ENCODE peak calls at places on chromosomes 4 and X, in seven cellular contexts. F is HCT116, C is SK-N-SH, N is HepG2, V is GM12878, E is H1, W is K562. Z is an unnamed sample.

GRCh38 chrX:13487731-13488505 is 81.5 kb upstream of the EGFL6 start:
- DNase-seq in C (peak), F (peak), W (peak), E (peak), V (peak), N (peak), Z (peak)

GRCh38 chr4:110663738-110664444 is 41.0 kb upstream of the PITX2 start:
- DNase-seq in N (no peak), E (no peak), C (no peak), W (no peak), F (no peak), V (no peak), Z (no peak)

GRCh38 chrX:110188701-110189558 is 129.0 kb downstream of the AMMECR1 start:
- DNase-seq in N (no peak), F (no peak), V (no peak), W (no peak), E (no peak), C (no peak), Z (no peak)

GRCh38 chr4:107330915-107331314 is 294.8 kb upstream of the DKK2 start:
- DNase-seq in E (no peak), N (no peak), F (no peak), W (no peak), C (no peak), V (no peak), Z (no peak)

GRCh38 chrX:74119016-74119910 is 184.7 kb upstream of the ZCCHC13 start:
- DNase-seq in F (peak), N (no peak), E (no peak), C (no peak), W (no peak), V (no peak), Z (no peak)

GRCh38 chr4:3031357-3032064 is 42.8 kb downstream of the HTT-AS start:
- DNase-seq in V (no peak), F (no peak), C (peak), E (no peak), W (no peak), N (no peak), Z (no peak)

GRCh38 chr4:169098054-169098896 is 88.2 kb upstream of the CBR4 start:
- DNase-seq in E (no peak), V (peak), F (no peak), W (no peak), N (no peak), C (no peak), Z (no peak)

GRCh38 chr4:186104114-186104894 is at the start of gene FAM149A:
- DNase-seq in F (peak), N (no peak), V (no peak), W (no peak), C (no peak), E (no peak), Z (no peak)

GRCh38 chrX:76428243-76429130 is 977 bp downstream of the MAGEE1 start:
- DNase-seq in E (no peak), W (no peak), V (no peak), C (peak), F (no peak), N (no peak), Z (no peak)

GRCh38 chr4:100841911-100842310 is 324.1 kb upstream of the EMCN start:
- DNase-seq in V (no peak), C (no peak), E (no peak), W (no peak), N (no peak), F (no peak), Z (no peak)

GRCh38 chr4:151730003-151730559 is 30.7 kb downstream of the GATB start:
- DNase-seq in V (no peak), C (no peak), E (no peak), N (no peak), W (no peak), F (peak), Z (no peak)

GRCh38 chrX:53440631-53441517 is 6.7 kb upstream of the HSD17B10 start:
- DNase-seq in F (no peak), V (no peak), W (no peak), E (no peak), C (peak), N (peak), Z (no peak)

GRCh38 chr4:8837181-8837811 is 34.3 kb downstream of the HMX1 start:
- DNase-seq in V (no peak), N (no peak), W (no peak), E (no peak), F (no peak), C (peak), Z (no peak)

GRCh38 chr4:168796362-168797106 is 213.5 kb downstream of the CBR4 start:
- DNase-seq in N (peak), V (no peak), W (no peak), F (peak), E (no peak), C (no peak), Z (no peak)

GRCh38 chr4:123953556-123953955 is 557.0 kb downstream of the SPRY1 start:
- DNase-seq in C (no peak), V (no peak), N (no peak), E (no peak), W (no peak), F (no peak), Z (no peak)

GRCh38 chr4:123955167-123955824 is 558.7 kb downstream of the SPRY1 start:
- DNase-seq in V (no peak), C (no peak), N (no peak), F (no peak), W (no peak), E (no peak), Z (no peak)

GRCh38 chr4:123956204-123956603 is 559.6 kb downstream of the SPRY1 start:
- DNase-seq in W (no peak), F (no peak), E (no peak), V (no peak), N (no peak), C (no peak), Z (no peak)

GRCh38 chr4:123954220-123954619 is 557.6 kb downstream of the SPRY1 start:
- DNase-seq in F (no peak), W (no peak), E (no peak), V (no peak), N (no peak), C (no peak), Z (no peak)

GRCh38 chr4:123952530-123953274 is 556.1 kb downstream of the SPRY1 start:
- DNase-seq in E (peak), W (no peak), V (no peak), F (no peak), N (no peak), C (no peak), Z (no peak)
- TF ChIP-seq SIN3A in E (no peak), W (no peak), V (no peak), F (no peak), N (no peak), C (no peak), Z (no peak)

GRCh38 chr4:147617173-147617840 is at the start of gene TMEM184C:
- DNase-seq in E (peak), V (peak), W (peak), N (peak), F (peak), C (peak), Z (peak)
- TF ChIP-seq POLR2AphosphoS5 in E (peak), V (peak), W (peak), N (peak), F (peak), C (peak), Z (peak)

GRCh38 chr4:4704267-4704666 is 155.2 kb upstream of the MSX1 start:
- DNase-seq in E (no peak), N (no peak), W (no peak), V (no peak), C (no peak), F (no peak), Z (no peak)
- TF ChIP-seq SIN3A in E (no peak), N (no peak), W (no peak), V (no peak), C (no peak), F (no peak), Z (no peak)

GRCh38 chr4:26032142-26032541 is 118.1 kb downstream of the SMIM20 start:
- DNase-seq in E (no peak), F (no peak), V (no peak), N (no peak), W (no peak), C (no peak), Z (no peak)

GRCh38 chr4:26030260-26030667 is 116.2 kb downstream of the SMIM20 start:
- DNase-seq in W (no peak), V (no peak), E (peak), C (no peak), F (no peak), N (no peak), Z (no peak)

GRCh38 chr4:26029512-26030131 is 115.6 kb downstream of the SMIM20 start:
- DNase-seq in W (no peak), F (no peak), E (no peak), V (no peak), N (no peak), C (no peak), Z (no peak)

GRCh38 chr4:26031704-26032103 is 117.7 kb downstream of the SMIM20 start:
- DNase-seq in C (no peak), E (no peak), F (no peak), N (peak), V (no peak), W (no peak), Z (no peak)

GRCh38 chr4:26030780-26031179 is 116.8 kb downstream of the SMIM20 start:
- DNase-seq in N (no peak), W (no peak), V (no peak), E (no peak), C (no peak), F (no peak), Z (no peak)
- TF ChIP-seq POLR2AphosphoS5 in N (no peak), W (no peak), V (no peak), E (no peak), C (no peak), F (no peak), Z (no peak)

GRCh38 chrX:9759340-9759739 is 6.3 kb downstream of the GPR143 start:
- DNase-seq in V (no peak), N (no peak), F (peak), W (no peak), C (no peak), E (no peak), Z (no peak)
- TF ChIP-seq SIN3A in V (no peak), N (no peak), F (no peak), W (no peak), C (no peak), E (no peak), Z (no peak)

DNA sequence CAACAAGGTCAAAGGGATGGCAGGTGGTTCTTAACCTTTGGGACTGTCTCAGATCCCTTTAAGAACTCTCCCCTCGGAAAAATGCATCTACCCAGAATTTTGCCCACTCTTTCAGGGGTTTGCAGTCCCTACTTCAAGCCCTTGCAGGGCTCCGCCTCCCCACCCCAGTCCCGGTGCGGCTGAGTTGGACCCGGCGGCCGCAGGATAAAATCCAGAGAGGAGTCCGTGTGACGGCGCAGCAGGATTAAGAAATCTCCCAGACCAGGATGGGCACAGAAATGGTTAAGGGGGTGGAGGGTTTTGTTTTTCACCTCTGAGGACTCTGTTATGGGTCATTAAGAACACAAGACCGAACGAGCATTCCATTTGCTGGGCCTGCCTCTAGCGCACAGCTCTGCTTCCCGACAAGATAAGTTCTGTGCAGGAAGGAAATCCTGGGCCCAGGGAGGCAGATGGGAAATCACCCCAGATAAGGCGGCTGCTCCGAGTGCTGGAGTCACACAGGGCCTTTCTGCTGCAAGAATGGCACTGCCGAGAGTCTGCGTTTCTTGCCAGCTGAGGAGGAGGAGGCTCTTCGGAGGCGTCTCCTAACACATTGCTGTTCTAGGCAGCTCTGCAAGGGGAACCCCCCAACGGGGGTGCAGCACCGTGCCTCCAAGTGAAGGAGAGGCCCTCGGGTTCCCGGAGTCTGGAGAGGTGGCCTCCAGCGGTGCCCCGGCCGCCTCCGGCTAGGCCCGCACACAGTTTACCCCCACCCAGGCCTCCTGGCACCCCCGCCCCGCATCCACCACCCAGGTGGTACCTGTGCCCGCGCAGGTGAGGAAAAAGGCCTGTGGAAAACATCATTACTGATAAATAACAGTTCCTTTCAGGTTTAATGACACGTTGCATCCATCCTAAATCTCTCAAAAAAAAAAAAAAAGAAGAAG is 277.6 kb downstream of the BCOR start:
- DNase-seq in E (no peak), F (no peak), V (no peak), W (no peak), N (no peak), C (peak), Z (no peak)
- TF ChIP-seq POLR2AphosphoS5 in E (no peak), F (no peak), V (no peak), W (no peak), N (no peak), C (no peak), Z (no peak)

GRCh38 chrX:34917146-34917545 is 25.4 kb upstream of the FAM47B start:
- DNase-seq in E (no peak), W (no peak), F (no peak), C (no peak), N (no peak), V (no peak), Z (no peak)

GRCh38 chrX:34915463-34916225 is 27.0 kb upstream of the FAM47B start:
- DNase-seq in V (no peak), N (no peak), W (no peak), E (no peak), F (no peak), C (no peak), Z (no peak)

GRCh38 chrX:34918856-34919255 is 23.7 kb upstream of the FAM47B start:
- DNase-seq in N (peak), E (no peak), V (no peak), C (peak), F (no peak), W (no peak), Z (no peak)

DNA sequence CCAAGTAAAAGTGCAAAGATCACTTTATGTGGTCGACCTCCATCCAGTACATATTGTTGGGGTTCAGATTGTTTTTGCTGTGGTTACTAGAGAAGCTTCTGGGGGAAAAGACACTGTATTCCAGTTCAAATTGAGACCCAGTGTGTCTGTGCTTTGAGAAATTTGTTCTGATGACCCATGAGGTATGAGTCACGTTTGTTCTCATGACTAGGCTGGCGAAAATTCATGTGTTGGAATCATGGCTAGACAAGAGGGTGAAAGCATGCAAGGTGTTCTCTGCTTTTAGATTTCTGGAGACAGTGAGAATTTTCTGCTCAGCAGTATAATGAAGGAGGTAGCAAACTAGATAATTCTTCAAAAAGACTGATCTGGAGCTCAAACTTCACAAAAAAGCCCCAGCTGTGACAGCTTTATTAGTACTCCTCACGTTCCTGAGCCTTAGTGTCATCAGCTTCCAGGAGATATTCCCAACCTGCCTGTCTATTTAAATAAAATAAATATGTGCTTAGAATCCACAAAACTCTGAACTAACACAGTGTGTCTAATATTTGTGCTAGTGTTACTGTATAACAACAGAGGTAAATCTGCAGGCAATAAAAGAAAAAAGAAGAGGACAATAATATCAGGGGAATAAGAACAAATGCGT is 24.4 kb upstream of the FAM47B start:
- DNase-seq in F (no peak), C (no peak), W (no peak), V (no peak), E (no peak), N (no peak), Z (no peak)
- TF ChIP-seq SIN3A in F (no peak), C (no peak), W (no peak), V (no peak), E (no peak), N (no peak), Z (no peak)

DNA sequence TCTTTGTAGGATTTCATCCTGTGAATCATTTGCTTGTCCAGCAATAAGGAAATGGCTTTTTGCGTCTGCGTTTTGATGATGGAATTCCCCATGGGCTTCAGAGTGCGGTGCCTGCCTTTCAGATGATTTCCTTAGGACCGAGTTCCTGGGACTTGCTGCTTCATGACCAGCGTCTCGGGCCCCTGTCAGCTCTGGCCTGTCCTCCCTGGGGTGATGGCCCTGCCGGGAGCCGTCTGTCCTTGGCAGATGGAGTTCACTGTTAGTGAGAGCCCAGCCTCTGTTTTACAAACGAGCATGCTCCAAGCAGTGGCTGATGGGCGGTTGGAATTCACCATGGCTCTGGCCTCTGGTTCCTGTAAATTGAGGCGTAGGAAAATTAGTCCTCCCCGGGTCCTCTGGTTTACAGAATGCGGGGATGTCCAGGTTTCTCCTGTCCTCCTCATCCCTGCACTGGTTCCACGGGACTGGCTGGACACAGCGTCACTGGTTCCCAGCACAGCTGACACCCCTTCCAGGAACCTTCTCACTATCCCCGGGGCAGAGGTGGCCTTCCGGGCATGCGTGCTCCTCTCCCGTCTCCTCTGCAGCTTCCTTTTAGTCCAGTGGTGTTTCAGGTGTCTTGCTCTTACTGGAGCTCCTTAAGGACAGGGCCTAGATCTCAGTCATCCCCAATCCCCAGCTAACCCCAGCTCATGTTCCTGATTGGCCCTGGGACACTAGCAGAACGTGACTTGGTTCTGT is 34.9 kb downstream of the TBC1D14 start:
- DNase-seq in N (no peak), F (no peak), C (no peak), W (no peak), V (no peak), E (no peak), Z (no peak)
- TF ChIP-seq POLR2AphosphoS5 in N (no peak), F (no peak), C (no peak), W (no peak), V (no peak), E (no peak), Z (no peak)

GRCh38 chrX:639151-639550 is 8.6 kb downstream of the SHOX start:
- DNase-seq in N (no peak), F (no peak), W (no peak), V (no peak), C (no peak), E (no peak), Z (no peak)

GRCh38 chrX:638482-639131 is 8.0 kb downstream of the SHOX start:
- DNase-seq in E (no peak), C (no peak), N (no peak), F (no peak), V (no peak), W (no peak), Z (no peak)

GRCh38 chrX:637660-638481 is 7.3 kb downstream of the SHOX start:
- DNase-seq in W (no peak), E (no peak), F (no peak), N (no peak), V (no peak), C (no peak), Z (no peak)

GRCh38 chrX:635428-636192 is 5.0 kb downstream of the SHOX start:
- DNase-seq in V (no peak), E (no peak), C (no peak), W (no peak), F (no peak), N (no peak), Z (no peak)

GRCh38 chrX:636971-637659 is 6.5 kb downstream of the SHOX start:
- DNase-seq in E (no peak), W (no peak), V (no peak), N (no peak), F (no peak), C (no peak), Z (no peak)
- TF ChIP-seq SIN3A in E (no peak), W (no peak), V (no peak), N (no peak), F (no peak), C (no peak), Z (no peak)

Z was measured in Panc1.